ENCODE peak calls at places on chromosomes 6 and 20, in seven cellular contexts. K is K562, C is GM12878, O is H1, G is SK-N-SH, H is HCT116, I is HepG2. D is an unnamed sample.

GRCh38 chr6:25175216-25175615 is 104.0 kb upstream of the CARMIL1 start:
- DNase-seq in K (no peak), C (no peak), O (no peak), G (no peak), H (no peak), I (no peak), D (no peak)

GRCh38 chr6:154457881-154458284 is 52.6 kb downstream of the CNKSR3 start:
- DNase-seq in K (no peak), C (no peak), O (no peak), G (no peak), H (no peak), I (no peak), D (no peak)

GRCh38 chr20:59137532-59137931 is 26.1 kb upstream of the ZNF831 start:
- DNase-seq in K (no peak), C (no peak), O (no peak), G (no peak), H (no peak), I (no peak), D (no peak)

GRCh38 chr6:77337392-77337791 is 125.9 kb downstream of the HTR1B start:
- DNase-seq in K (no peak), C (no peak), O (no peak), G (no peak), H (no peak), I (no peak), D (no peak)

GRCh38 chr6:19664878-19665715 is 172.1 kb upstream of the ID4 start:
- DNase-seq in K (no peak), C (no peak), O (no peak), G (no peak), H (no peak), I (no peak), D (no peak)

GRCh38 chr6:25951296-25952032 is 11.1 kb upstream of the TRIM38 start:
- DNase-seq in K (no peak), C (no peak), O (no peak), G (no peak), H (no peak), I (no peak), D (no peak)

GRCh38 chr6:43993881-43994523 is 133.2 kb downstream of the MRPL14 start:
- DNase-seq in K (no peak), C (no peak), O (no peak), G (no peak), H (no peak), I (no peak), D (peak)

GRCh38 chr6:39881851-39882566 is 52.3 kb downstream of the MOCS1 start:
- DNase-seq in K (no peak), C (no peak), O (no peak), G (no peak), H (no peak), I (no peak), D (no peak)

GRCh38 chr20:35640724-35641123 is 24.0 kb downstream of the CPNE1 start:
- DNase-seq in K (no peak), C (no peak), O (no peak), G (no peak), H (no peak), I (no peak), D (no peak)

GRCh38 chr20:58544891-58545290 is 29.7 kb upstream of the APCDD1L start:
- DNase-seq in K (no peak), C (no peak), O (peak), G (no peak), H (no peak), I (no peak), D (no peak)

GRCh38 chr6:28167068-28167467 is 25.4 kb downstream of the ZKSCAN8 start:
- DNase-seq in K (no peak), C (no peak), O (no peak), G (no peak), H (no peak), I (no peak), D (no peak)
- TF ChIP-seq JUND in K (no peak), C (no peak), O (no peak), G (peak), H (no peak), I (no peak), D (no peak)

DNA sequence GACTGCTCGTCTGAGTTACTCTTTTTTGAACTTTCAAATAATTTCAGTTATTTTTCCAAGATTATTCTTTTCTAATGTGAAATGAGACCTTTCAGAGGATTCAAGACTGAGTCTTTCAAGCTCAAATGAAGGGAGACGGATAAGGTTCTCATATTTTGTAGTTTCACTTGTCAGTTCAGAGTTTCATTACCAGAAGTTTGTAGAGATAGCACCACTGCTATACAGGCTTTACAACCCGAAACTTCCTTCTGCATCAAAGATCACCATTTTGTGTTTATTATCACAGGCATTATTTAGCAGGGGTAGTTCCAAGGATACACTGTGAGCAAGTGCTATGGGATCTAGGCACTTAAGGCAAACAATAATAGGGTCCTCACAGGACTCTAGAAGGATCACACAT is 74.7 kb upstream of the EPHA7 start:
- DNase-seq in K (no peak), C (no peak), O (no peak), G (no peak), H (no peak), I (no peak), D (no peak)
- TF ChIP-seq JUND in K (no peak), C (no peak), O (no peak), G (no peak), H (no peak), I (no peak), D (no peak)

DNA sequence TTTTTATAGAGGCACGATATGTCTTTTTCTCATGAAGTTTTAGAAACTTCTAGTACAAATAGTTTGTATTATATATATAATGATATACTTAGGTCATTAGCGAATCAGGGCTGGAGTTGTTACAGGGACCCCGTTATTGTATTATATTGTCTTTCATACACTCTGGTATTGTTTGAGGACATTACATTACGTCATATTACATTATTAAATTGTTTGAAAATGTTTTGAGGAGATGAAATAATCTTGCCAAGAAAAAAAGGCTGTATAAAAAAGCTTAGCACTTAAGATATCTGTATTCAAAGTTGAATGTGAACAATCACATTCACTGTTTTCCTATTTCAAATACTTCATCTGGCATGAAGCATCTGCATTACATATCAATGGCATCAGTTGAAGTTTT is 239.6 kb upstream of the ASCC3 start:
- DNase-seq in K (no peak), C (no peak), O (no peak), G (no peak), H (no peak), I (no peak), D (no peak)
- TF ChIP-seq JUND in K (no peak), C (no peak), O (no peak), G (no peak), H (no peak), I (no peak), D (no peak)

DNA sequence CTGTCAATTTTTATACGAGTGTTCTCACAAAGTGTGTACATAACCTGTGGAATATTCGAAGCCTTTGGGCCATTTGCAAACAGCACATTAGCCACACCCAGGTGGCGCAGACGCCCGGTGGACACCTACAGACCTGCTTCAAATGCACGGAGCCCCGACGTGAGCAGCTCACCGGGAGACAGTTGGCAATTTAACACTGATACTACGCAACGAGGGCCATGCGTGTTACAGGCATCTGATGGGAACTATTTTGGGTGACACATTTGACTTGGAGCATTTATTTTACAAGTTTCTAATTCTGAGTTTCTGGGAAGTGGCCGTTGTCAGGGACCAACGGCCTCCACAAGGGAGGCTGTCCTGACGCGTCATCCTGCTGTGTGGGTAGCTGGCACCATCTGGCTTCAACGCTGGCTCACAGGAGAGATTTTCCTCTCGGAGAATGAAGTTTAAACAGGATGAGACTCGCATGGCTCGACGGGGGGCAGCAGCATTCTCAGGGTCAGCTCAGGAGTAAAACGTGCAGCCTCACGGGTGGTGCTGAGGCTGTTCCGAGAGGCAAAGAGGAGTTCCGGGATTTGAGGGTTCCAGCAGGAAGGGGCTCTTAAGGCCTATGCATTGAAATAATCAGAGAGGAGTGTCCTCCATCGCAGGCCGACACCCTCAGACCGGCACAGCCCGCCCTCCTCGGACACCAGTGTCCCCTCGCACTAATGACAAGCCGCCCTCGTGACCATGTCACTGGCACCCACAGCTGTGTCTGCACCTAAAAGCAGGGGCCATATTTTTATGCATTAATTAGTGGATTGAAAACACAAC is 207.4 kb downstream of the DLL1 start:
- DNase-seq in K (no peak), C (no peak), O (no peak), G (no peak), H (no peak), I (no peak), D (no peak)
- TF ChIP-seq JUND in K (no peak), C (no peak), O (no peak), G (no peak), H (no peak), I (no peak), D (no peak)

GRCh38 chr6:53795254-53795701 is 473 bp downstream of the LRRC1 start:
- DNase-seq in K (no peak), C (no peak), O (no peak), G (no peak), H (no peak), I (no peak), D (no peak)
- TF ChIP-seq JUND in K (no peak), C (no peak), O (no peak), G (no peak), H (no peak), I (no peak), D (no peak)

GRCh38 chr20:34316191-34316814 is 13.1 kb upstream of the AHCY start:
- DNase-seq in K (no peak), C (no peak), O (no peak), G (no peak), H (peak), I (no peak), D (no peak)
- TF ChIP-seq JUND in K (peak), C (no peak), O (no peak), G (peak), H (peak), I (no peak), D (no peak)

DNA sequence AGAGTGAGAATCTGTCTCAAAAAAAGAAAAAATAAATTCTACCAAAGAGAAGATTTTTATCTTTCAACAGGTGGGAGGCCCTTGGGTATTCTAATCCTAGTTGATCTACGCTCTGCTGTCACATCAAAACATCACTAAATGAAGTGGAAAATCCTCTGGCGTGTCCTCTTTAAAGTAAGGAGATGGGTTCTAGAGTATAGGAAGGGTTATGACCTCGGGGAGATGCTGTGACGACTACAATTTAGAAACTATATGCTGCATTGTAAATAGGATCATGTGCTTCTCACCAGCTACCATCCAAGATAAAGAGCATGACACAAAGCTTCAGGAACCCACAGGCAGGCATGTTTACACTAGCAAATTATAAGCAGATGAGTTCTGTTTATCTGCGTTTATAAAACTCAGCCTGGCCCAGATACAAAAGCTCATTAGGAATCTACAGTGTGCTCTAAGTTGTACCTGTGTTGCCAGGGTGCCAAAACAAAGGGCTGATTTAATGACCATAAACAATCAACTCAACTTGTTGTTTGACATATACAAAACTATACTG is 197.1 kb upstream of the PLN start:
- DNase-seq in K (no peak), C (no peak), O (no peak), G (no peak), H (no peak), I (no peak), D (no peak)
- TF ChIP-seq JUND in K (no peak), C (no peak), O (no peak), G (no peak), H (no peak), I (no peak), D (no peak)

GRCh38 chr6:135183532-135184440 is 2.7 kb downstream of the MYB start:
- DNase-seq in K (peak), C (no peak), O (peak), G (peak), H (peak), I (peak), D (peak)
- TF ChIP-seq JUND in K (peak), C (no peak), O (no peak), G (no peak), H (no peak), I (no peak), D (no peak)

GRCh38 chr20:16205505-16205904 is 367.7 kb downstream of the KIF16B start:
- DNase-seq in K (no peak), C (no peak), O (no peak), G (no peak), H (no peak), I (no peak), D (no peak)
- TF ChIP-seq JUND in K (no peak), C (no peak), O (no peak), G (no peak), H (no peak), I (no peak), D (no peak)

DNA sequence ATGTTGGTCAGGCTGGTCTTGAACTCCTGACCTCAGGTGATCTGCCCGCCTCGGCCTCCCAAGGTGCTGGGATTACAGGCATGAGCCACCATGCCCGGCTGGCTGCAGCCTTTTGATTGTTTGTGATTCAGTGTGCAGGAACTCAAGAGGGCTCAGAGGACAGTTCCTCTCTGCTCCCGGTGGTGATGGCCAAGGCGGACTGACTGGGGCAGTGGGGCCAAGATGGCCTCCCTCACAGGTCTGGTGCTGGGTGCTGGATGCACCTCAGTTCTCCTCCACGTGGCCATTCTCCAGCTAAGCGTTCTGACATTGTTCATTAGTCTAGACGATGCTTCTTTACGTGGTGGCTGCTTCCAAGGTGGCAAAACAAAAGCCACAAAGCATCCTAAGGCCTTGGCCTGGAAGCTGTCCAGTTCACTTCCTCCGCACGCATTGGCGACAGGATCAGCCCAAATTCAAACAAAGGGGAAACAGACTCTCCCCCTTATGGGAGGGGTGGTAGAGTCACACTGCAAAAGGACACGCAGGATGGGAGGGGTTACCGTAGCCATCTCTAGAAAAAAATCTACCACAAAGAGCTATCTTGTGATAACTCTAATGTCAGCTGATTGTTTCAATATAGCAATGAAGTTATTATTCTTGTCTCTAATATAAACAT is 146.9 kb downstream of the FOXC1 start:
- DNase-seq in K (no peak), C (no peak), O (no peak), G (no peak), H (no peak), I (no peak), D (no peak)
- TF ChIP-seq JUND in K (no peak), C (no peak), O (no peak), G (no peak), H (no peak), I (no peak), D (no peak)

D was measured in T47D.